ENCODE peak calls at places on chromosomes 2 and 18, in four cellular contexts. J is GM23338, L is PC-3, M is HCT116. T is an unnamed sample.

GRCh38 chr2:150081775-150082517 is 405.5 kb downstream of the RND3 start:
- DNase-seq in M (no peak), J (no peak), L (no peak), T (no peak)

GRCh38 chr18:75127143-75128021 is 81.6 kb downstream of the PTGR3 start:
- DNase-seq in M (no peak), J (no peak), L (peak; percentile 23), T (no peak)

GRCh38 chr18:75727479-75727878 is 300.0 kb upstream of the SMIM21 start:
- DNase-seq in J (peak; percentile 86), M (peak; percentile 21), L (peak; percentile 35), T (peak; percentile 76)

GRCh38 chr18:30675905-30676620 is 366.5 kb downstream of the DSC3 start:
- DNase-seq in J (no peak), L (no peak), M (no peak), T (no peak)

GRCh38 chr2:180705122-180705521 is 275.3 kb upstream of the UBE2E3 start:
- DNase-seq in L (peak; percentile 53), J (no peak), M (no peak), T (no peak)

GRCh38 chr2:85431787-85432186 is 13.3 kb downstream of the SH2D6 start:
- DNase-seq in L (no peak), J (no peak), M (no peak), T (no peak)

GRCh38 chr2:39688181-39688580 is 22.5 kb downstream of the TMEM178A start:
- DNase-seq in M (no peak), L (no peak), J (no peak), T (no peak)

GRCh38 chr2:86073225-86073624 is 32.5 kb downstream of the POLR1A start:
- DNase-seq in L (no peak), M (no peak), J (no peak), T (no peak)

GRCh38 chr2:38269421-38269820 is 107.7 kb downstream of the ATL2 start:
- DNase-seq in J (no peak), M (no peak), L (no peak), T (no peak)

GRCh38 chr2:40352321-40353099 is 99.4 kb downstream of the SLC8A1 start:
- DNase-seq in M (no peak), J (no peak), L (peak; percentile 36), T (no peak)

GRCh38 chr2:187900023-187900422 is 345.8 kb upstream of the TFPI start:
- DNase-seq in M (no peak), L (no peak), J (no peak), T (no peak)

GRCh38 chr18:11497585-11497984 is 111.8 kb upstream of the SLC35G4 start:
- DNase-seq in J (no peak), L (no peak), M (no peak), T (no peak)

GRCh38 chr2:203077458-203077857 is 62.8 kb downstream of the NBEAL1 start:
- DNase-seq in L (peak; percentile 18), J (no peak), M (no peak), T (no peak)

GRCh38 chr2:101759162-101759561 is 61.7 kb downstream of the MAP4K4 start:
- DNase-seq in L (peak; percentile 92), M (peak; percentile 57), J (no peak), T (no peak)

GRCh38 chr2:44942304-44943030 is 965 bp downstream of the SIX3 start:
- DNase-seq in J (no peak), L (no peak), M (no peak), T (peak; percentile 55)

GRCh38 chr2:201262718-201263117 is 2.4 kb downstream of the CASP8 start:
- DNase-seq in J (no peak), L (no peak), M (no peak), T (no peak)

GRCh38 chr18:59220164-59220783 is 316 bp downstream of the GRP start:
- DNase-seq in M (no peak), L (no peak), J (peak; percentile 68), T (peak; percentile 65)

GRCh38 chr18:80178935-80179818 is 68.1 kb downstream of the PARD6G start:
- DNase-seq in M (no peak), L (no peak), J (no peak), T (no peak)

GRCh38 chr2:213046431-213046830 is 105.0 kb downstream of the IKZF2 start:
- DNase-seq in L (no peak), J (no peak), M (no peak), T (no peak)

GRCh38 chr18:58670561-58671121 is 624 bp upstream of the MALT1 start:
- DNase-seq in L (peak; percentile 20), M (peak; percentile 35), J (peak; percentile 59), T (peak; percentile 21)

GRCh38 chr2:176493909-176494308 is 224.7 kb downstream of the MTX2 start:
- DNase-seq in M (no peak), J (no peak), L (no peak), T (no peak)

GRCh38 chr18:73979742-73980141 is 167.9 kb downstream of the FBXO15 start:
- DNase-seq in J (no peak), L (peak; percentile 66), M (no peak), T (no peak)

GRCh38 chr18:73842795-73843394 is 304.7 kb downstream of the FBXO15 start:
- DNase-seq in J (peak; percentile 78), M (peak; percentile 4), L (peak; percentile 71), T (peak; percentile 73)

GRCh38 chr2:60745761-60746160 is 10.3 kb upstream of the PAPOLG start:
- DNase-seq in M (no peak), J (no peak), L (no peak), T (no peak)

GRCh38 chr18:54630963-54631362 is 39.9 kb downstream of the DYNAP start:
- DNase-seq in M (no peak), J (no peak), L (no peak), T (no peak)

GRCh38 chr2:8803658-8804379 is 33.6 kb downstream of the KIDINS220 start:
- DNase-seq in M (peak; percentile 91), J (no peak), L (peak; percentile 99), T (no peak)

GRCh38 chr2:174442546-174443510 is 44.0 kb downstream of the GPR155 start:
- DNase-seq in L (peak; percentile 89), J (peak; percentile 20), M (peak; percentile 26), T (peak; percentile 2)

GRCh38 chr2:197128897-197129296 is 181.7 kb downstream of the ANKRD44 start:
- DNase-seq in M (no peak), J (no peak), L (no peak), T (no peak)

GRCh38 chr2:97935719-97936161 is 60.0 kb downstream of the TMEM131 start:
- DNase-seq in L (peak; percentile 80), J (peak; percentile 25), M (peak; percentile 28), T (peak; percentile 45)

GRCh38 chr2:217870528-217871011 is 132.2 kb downstream of the TNS1 start:
- DNase-seq in M (no peak), L (no peak), J (no peak), T (no peak)

GRCh38 chr2:108911807-108912628 is 77.0 kb downstream of the EDAR start:
- DNase-seq in M (no peak), L (no peak), J (no peak), T (no peak)

GRCh38 chr2:221958224-221958623 is 340.6 kb downstream of the PAX3 start:
- DNase-seq in L (peak; percentile 13), M (no peak), J (peak; percentile 49), T (no peak)

GRCh38 chr2:11573418-11574175 is 39.8 kb downstream of the GREB1 start:
- DNase-seq in L (peak; percentile 14), M (no peak), J (peak; percentile 42), T (no peak)

DNA sequence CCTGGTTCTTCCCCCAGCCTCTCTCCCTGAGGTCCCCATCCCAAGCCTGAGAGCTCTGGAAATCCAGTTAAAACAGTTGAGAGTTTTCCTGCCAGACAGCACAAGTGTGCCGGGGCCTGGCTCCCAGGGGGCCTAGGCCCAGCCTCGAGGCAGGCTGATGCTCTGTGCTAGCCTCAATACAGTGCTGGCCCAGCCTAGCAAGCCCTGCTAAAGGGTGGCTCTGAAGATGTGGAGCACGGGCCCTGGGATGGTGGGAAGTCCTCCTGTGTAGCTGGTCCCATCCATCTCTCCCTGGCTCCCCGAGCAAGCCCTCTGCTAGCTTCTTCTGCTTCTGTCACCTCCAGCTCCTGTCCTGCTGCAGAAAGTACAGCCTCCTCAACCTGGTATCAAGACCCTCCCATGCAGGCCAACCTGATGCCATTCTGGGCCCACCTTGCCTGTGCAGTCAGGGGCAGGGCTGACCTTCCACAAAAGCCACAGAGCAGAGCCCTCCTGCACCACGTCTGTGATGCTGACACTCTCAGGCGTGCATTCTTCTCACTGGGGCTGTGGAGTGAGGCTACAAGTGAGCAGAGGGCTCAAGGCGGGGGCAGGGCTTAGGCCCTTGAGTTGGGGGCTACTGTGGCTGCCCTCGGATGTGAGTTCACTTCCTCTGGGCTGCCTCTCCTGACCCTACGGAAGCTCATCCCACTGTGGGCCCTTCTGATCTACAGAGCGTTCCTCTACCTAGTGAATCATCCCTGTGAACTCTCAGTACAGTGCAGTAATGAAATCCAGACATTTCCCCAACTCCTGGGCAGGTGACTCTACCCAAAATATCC is 60.1 kb upstream of the LAPTM4A start:
- DNase-seq in L (no peak), J (no peak), M (no peak), T (no peak)
- H3K4me1 ChIP-seq in L (peaks cover 38% of the 10 kb centered on the region), J (no peaks in the 10 kb centered on the region), M (no peaks in the 10 kb centered on the region), T (no peaks in the 10 kb centered on the region)

DNA sequence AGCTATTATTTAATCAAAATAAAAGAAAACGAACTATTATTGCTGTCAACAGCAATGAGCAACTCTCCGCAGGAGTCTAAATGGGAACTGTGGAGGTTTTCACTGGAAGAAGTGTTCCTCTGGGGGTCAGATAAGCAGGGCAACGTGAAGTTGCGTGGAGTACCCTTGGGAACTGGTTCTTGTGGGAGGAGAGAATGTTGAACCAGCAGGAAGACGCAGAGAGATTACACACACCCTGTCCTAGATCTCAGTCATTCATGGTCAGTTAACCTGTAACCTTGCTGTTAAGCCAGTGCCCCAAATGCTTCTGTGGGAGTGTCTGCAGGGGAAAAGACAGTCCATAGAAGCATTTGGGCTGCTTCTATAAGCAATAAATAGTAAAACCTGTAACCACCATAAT is 20.4 kb upstream of the CABLES1 start:
- DNase-seq in M (no peak), J (no peak), L (no peak), T (no peak)
- TF ChIP-seq EZH2phosphoT487 in M (no peak), J (no peak), L (no peak), T (no peak)

GRCh38 chr2:70603066-70603465 is 49.4 kb upstream of the TGFA start:
- DNase-seq in J (no peak), L (no peak), M (no peak), T (no peak)

GRCh38 chr2:70608373-70608772 is 54.7 kb upstream of the TGFA start:
- DNase-seq in J (no peak), M (no peak), L (peak; percentile 49), T (no peak)

GRCh38 chr2:70607121-70607551 is 53.5 kb upstream of the TGFA start:
- DNase-seq in J (no peak), L (no peak), M (no peak), T (no peak)
- H2AFZ ChIP-seq in J (no peak overlapping the region), L (no peak overlapping the region), M (no peak overlapping the region), T (no peak overlapping the region)

DNA sequence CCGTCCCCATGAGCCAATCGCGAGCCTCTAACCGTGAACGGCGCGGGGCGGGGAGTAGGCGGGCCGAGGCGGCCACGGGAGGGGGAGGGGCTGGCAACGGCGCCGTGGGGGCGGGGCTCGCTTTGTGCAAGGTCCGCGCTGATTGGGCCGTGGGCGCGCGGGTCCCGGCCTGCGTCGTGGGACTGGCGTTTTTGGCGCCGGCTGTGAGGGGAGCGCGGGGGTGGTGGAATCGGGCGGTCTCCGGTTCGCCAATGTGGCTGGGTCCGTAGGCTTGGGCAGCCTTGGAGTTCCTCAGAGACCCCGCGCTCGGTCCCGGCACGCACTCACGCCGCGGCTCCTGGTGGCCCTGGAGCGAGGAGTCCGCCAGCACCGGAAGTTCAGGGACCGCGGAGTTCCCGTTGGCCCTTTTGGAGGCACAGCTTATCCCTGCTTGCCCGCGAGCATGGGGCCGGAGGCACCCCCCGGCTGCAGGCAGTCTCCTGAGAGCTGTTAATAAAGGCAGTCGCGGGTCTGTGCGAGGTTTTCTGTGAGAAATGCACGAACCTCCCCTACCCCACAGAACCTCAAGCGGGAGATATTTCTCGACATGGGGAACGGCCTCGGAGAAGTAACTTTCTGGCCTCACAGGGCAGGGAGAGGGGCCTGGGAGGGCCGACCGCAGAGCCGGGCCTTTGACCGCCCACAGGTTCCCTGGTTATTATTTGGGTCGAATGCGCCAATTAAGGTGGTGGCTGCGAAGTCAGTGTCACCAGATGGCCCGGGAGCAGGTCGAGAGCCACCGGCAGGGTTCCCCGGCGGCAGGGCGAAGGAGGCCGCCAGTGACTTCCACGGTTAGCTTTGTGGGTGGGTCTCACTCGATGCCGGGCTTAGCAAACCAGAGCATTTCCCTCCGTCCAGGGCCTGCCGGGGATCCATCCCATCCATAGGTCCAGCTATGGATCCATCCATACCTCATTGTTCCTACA is 574 bp upstream of the NCL start:
- DNase-seq in M (peak; percentile 92), L (no peak), J (peak; percentile 99), T (peak; percentile 99)
- H3K4me1 ChIP-seq in M (peaks cover 28% of the 10 kb centered on the region), L (peaks cover 22% of the 10 kb centered on the region), J (peaks cover 21% of the 10 kb centered on the region), T (peaks cover 14% of the 10 kb centered on the region)